ENCODE peak calls at places on chromosomes 1 and 21, in ten cellular contexts. R, H, C, Q, E, A, I, N, Y and B are unnamed samples.

GRCh38 chr1:86154581-86155060 is 2.0 kb downstream of the COL24A1 start:
- DNase-seq in R (no peak), H (no peak), C (peak; percentile 38), Q (no peak), E (no peak), A (no peak), I (peak; percentile 63), N (no peak), Y (peak; percentile 71), B (peak; percentile 62)

GRCh38 chr1:174058639-174059038 is 36.5 kb upstream of the RC3H1 start:
- DNase-seq in R (no peak), H (no peak), C (peak; percentile 79), Q (no peak), E (no peak), A (no peak), I (no peak), N (no peak), Y (no peak), B (no peak)

GRCh38 chr1:55965981-55966461 is 613.3 kb downstream of the PLPP3 start:
- DNase-seq in R (no peak), H (no peak), C (peak; percentile 65), Q (no peak), E (no peak), A (no peak), I (no peak), N (no peak), Y (no peak), B (no peak)

GRCh38 chr1:33256701-33257387 is 552 bp downstream of the ZNF362 start:
- DNase-seq in R (peak; percentile 87), H (peak; percentile 83), C (peak; percentile 83), Q (peak; percentile 22), E (peak; percentile 78), A (peak; percentile 78), I (no peak), N (no peak), Y (peak; percentile 86), B (peak; percentile 77)

GRCh38 chr1:101291562-101292035 is 54.8 kb downstream of the S1PR1 start:
- DNase-seq in R (no peak), H (no peak), C (peak; percentile 82), Q (no peak), E (peak; percentile 55), A (no peak), I (no peak), N (peak; percentile 38), Y (no peak), B (peak; percentile 23)

GRCh38 chr1:193519922-193520321 is 333.5 kb upstream of the B3GALT2 start:
- DNase-seq in R (no peak), H (no peak), C (no peak), Q (no peak), E (no peak), A (no peak), I (no peak), N (no peak), Y (no peak), B (no peak)

GRCh38 chr21:46253610-46254124 is 25.1 kb upstream of the LSS start:
- DNase-seq in R (no peak), H (no peak), C (peak; percentile 24), Q (no peak), E (no peak), A (no peak), I (no peak), N (no peak), Y (no peak), B (no peak)

GRCh38 chr21:29987762-29988161 is 48.0 kb upstream of the GRIK1 start:
- DNase-seq in R (no peak), H (no peak), C (no peak), Q (no peak), E (no peak), A (no peak), I (no peak), N (no peak), Y (no peak), B (no peak)

GRCh38 chr21:14547834-14548513 is 1.9 kb upstream of the SAMSN1 start:
- DNase-seq in R (no peak), H (no peak), C (no peak), Q (no peak), E (no peak), A (no peak), I (no peak), N (no peak), Y (no peak), B (no peak)

GRCh38 chr21:14542638-14543037 is 3.5 kb downstream of the SAMSN1 start:
- DNase-seq in R (no peak), H (no peak), C (no peak), Q (no peak), E (no peak), A (no peak), I (no peak), N (no peak), Y (no peak), B (no peak)

GRCh38 chr21:14543983-14544382 is 2.1 kb downstream of the SAMSN1 start:
- DNase-seq in R (no peak), H (no peak), C (no peak), Q (no peak), E (no peak), A (no peak), I (no peak), N (no peak), Y (no peak), B (no peak)

GRCh38 chr21:14548751-14549150 is 2.6 kb upstream of the SAMSN1 start:
- DNase-seq in R (no peak), H (no peak), C (no peak), Q (no peak), E (no peak), A (no peak), I (no peak), N (no peak), Y (no peak), B (no peak)

GRCh38 chr21:14545906-14546480 is at the start of gene SAMSN1:
- DNase-seq in R (peak; percentile 54), H (no peak), C (no peak), Q (no peak), E (peak; percentile 64), A (peak; percentile 34), I (no peak), N (peak; percentile 47), Y (peak; percentile 84), B (peak; percentile 39)
- H3K4me3 ChIP-seq in R (no peak within 1 kb of the TSS), H (no peak within 1 kb of the TSS), C (no peak within 1 kb of the TSS), Q (no peak within 1 kb of the TSS), E (no peak within 1 kb of the TSS), A (no peak within 1 kb of the TSS), I (no peak within 1 kb of the TSS), N (no peak within 1 kb of the TSS), Y (peak within 1 kb of the TSS; percentile 41), B (no peak within 1 kb of the TSS)

DNA sequence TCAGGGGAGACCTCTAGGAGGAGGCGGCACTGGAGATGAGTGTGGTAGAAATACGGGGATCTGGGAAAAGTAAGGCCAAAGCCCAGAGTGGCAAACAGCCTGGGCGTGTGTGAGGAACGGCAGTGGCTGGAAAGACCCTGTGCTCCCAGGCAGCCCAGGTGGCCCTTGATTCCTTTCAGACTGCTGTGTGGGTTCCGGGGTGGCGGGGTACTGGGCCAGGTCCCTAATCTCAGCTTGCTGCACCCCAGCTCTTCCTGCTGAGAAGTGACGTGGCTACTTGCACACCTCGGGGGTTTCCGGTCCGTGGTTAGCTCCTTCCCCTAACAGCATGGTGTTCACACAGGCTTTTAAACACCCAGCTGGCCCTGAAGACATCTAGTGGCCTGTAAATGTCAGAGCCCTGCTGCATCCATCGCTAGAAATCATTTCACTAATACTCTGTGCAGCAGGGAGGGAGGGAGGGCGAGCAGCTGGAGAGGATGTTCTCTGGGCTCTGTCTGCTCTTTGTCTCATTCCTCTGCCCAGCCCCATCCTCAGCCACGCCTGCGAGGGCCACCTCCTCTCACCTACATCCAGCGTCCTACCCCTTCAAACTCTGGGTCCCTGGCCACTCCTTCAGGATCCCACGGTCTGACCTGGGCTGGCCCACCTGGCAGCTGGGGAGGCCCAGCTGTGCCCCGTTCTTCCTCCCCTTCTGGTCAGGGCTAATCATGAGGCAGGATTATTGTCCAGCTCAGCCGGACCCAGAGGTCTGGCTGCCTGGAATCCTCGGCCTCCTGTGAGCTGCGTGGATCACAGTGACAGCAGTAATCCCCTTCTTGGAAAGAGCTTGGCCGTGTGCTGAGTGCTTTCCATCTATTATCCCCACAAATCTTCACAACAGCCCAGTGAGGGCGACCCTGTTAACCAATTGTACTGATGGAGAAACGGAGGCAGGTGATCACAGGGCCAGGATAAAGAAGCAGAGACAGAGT is 7.2 kb downstream of the ZDHHC18 start:
- DNase-seq in R (peak; percentile 77), H (no peak), C (no peak), Q (no peak), E (peak; percentile 52), A (peak; percentile 64), I (no peak), N (no peak), Y (peak; percentile 97), B (peak; percentile 40)
- TF ChIP-seq POLR2A in R (no peak), H (no peak), C (no peak), Q (no peak), E (no peak), A (no peak), I (no peak), N (no peak), Y (peak; percentile 43), B (no peak)

DNA sequence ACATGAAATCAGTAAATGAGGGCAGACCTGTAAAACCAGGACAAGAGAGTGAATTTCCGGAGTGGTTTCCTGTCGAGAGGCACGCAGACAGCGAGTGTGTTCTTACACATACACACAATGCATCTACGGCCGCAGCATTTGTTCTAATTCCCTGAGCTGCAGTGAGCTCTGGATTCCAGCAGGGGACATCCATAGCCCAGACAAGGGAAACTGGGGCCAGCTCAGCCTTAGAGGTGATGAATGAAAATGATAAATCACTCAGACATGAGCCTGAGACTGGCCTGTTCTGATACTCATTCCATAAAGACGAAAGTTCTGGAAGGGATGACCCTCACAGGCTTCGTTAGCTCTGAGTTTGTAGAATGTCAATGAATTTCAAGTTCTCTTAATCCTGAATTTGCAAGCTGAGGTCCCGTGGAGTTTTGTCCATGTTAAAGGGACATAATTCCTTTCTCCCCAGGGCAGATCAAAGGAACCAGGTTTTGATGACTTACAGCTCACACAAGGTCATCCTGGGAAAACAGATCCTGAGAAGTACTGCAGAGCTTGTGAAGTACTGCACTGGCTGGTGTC is 207.9 kb upstream of the C1orf87 start:
- DNase-seq in R (peak; percentile 70), H (peak; percentile 57), C (peak; percentile 30), Q (peak; percentile 83), E (peak; percentile 76), A (peak; percentile 69), I (peak; percentile 61), N (peak; percentile 65), Y (no peak), B (peak; percentile 43)
- H3K4me3 ChIP-seq in R (no peak overlapping the region), H (no peak overlapping the region), C (no peak overlapping the region), Q (peak overlapping the region; percentile 19), E (no peak overlapping the region), A (no peak overlapping the region), I (no peak overlapping the region), N (no peak overlapping the region), Y (no peak overlapping the region), B (no peak overlapping the region)

GRCh38 chr1:161216945-161217712 is 2.0 kb downstream of the FCER1G start:
- DNase-seq in R (no peak), H (no peak), C (peak; percentile 86), Q (no peak), E (peak; percentile 60), A (no peak), I (no peak), N (peak; percentile 53), Y (peak; percentile 9), B (no peak)

GRCh38 chr1:161218301-161219077 is 3.4 kb downstream of the FCER1G start:
- DNase-seq in R (no peak), H (no peak), C (no peak), Q (no peak), E (no peak), A (no peak), I (no peak), N (no peak), Y (peak; percentile 58), B (no peak)

GRCh38 chr1:161217831-161218230 is 2.7 kb downstream of the FCER1G start:
- DNase-seq in R (no peak), H (no peak), C (no peak), Q (no peak), E (no peak), A (no peak), I (no peak), N (no peak), Y (peak; percentile 63), B (no peak)

GRCh38 chr1:161214374-161214773 is 721 bp upstream of the FCER1G start:
- DNase-seq in R (no peak), H (no peak), C (no peak), Q (no peak), E (peak; percentile 33), A (no peak), I (no peak), N (no peak), Y (no peak), B (no peak)

DNA sequence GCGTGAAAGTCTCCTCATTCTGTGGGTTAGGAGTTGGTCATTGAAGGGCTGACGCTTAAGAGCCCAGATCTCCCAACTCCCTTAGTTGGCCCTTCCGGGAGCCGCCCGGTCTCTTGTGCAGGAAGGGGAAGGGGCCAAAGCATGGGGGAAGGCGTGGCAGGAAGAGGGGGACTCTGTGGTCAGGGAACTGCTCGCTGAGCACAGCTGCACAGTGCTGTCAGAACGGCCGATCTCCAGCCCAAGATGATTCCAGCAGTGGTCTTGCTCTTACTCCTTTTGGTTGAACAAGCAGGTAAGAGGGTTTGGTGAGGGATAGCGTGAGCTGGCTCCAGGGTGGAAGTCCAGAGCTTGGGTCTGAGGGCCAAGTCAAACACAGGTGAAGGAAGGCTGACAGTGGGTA is at the start of gene FCER1G:
- DNase-seq in R (peak; percentile 76), H (no peak), C (no peak), Q (no peak), E (peak; percentile 70), A (no peak), I (no peak), N (peak; percentile 54), Y (peak; percentile 91), B (peak; percentile 71)
- TF ChIP-seq POLR2A in R (peak; percentile 66), H (no peak), C (no peak), Q (no peak), E (peak; percentile 26), A (no peak), I (no peak), N (peak; percentile 18), Y (peak; percentile 49), B (no peak)